ENCODE peak calls at places on chromosome 1, in four cellular contexts. One of them, this sample, is unnamed.

GRCh38 chr1:227318852-227319607 is 738 bp upstream of the CDC42BPA start:
- DNase-seq in neural crest cell: peak; percentile 51
- DNase-seq in testis: peak; percentile 83
- DNase-seq in GM12865: no peak
- DNase-seq in this sample: peak; percentile 49

GRCh38 chr1:92797961-92798360 is 13.1 kb upstream of the EVI5 start:
- DNase-seq in neural crest cell: no peak
- DNase-seq in testis: no peak
- DNase-seq in GM12865: no peak
- DNase-seq in this sample: no peak

GRCh38 chr1:41733021-41733420 is 185.7 kb downstream of the HIVEP3 start:
- DNase-seq in neural crest cell: no peak
- DNase-seq in testis: no peak
- DNase-seq in GM12865: no peak
- DNase-seq in this sample: no peak

GRCh38 chr1:185512442-185512841 is 195.4 kb upstream of the IVNS1ABP start:
- DNase-seq in neural crest cell: no peak
- DNase-seq in testis: no peak
- DNase-seq in GM12865: no peak
- DNase-seq in this sample: no peak

GRCh38 chr1:1197551-1198422 is 8.6 kb downstream of the TNFRSF18 start:
- DNase-seq in neural crest cell: no peak
- DNase-seq in testis: no peak
- DNase-seq in GM12865: no peak
- DNase-seq in this sample: peak; percentile 12

GRCh38 chr1:222784371-222784770 is 30.5 kb upstream of the DISP1 start:
- DNase-seq in neural crest cell: no peak
- DNase-seq in testis: peak; percentile 63
- DNase-seq in GM12865: no peak
- DNase-seq in this sample: no peak

GRCh38 chr1:175221548-175222175 is 29.1 kb upstream of the KIAA0040 start:
- DNase-seq in neural crest cell: no peak
- DNase-seq in testis: peak; percentile 30
- DNase-seq in GM12865: no peak
- DNase-seq in this sample: no peak

GRCh38 chr1:19557609-19558051 is 72.3 kb upstream of the CAPZB start:
- DNase-seq in neural crest cell: no peak
- DNase-seq in testis: no peak
- DNase-seq in GM12865: no peak
- DNase-seq in this sample: no peak

GRCh38 chr1:57350619-57351018 is 73.2 kb downstream of the DAB1 start:
- DNase-seq in neural crest cell: no peak
- DNase-seq in testis: no peak
- DNase-seq in GM12865: no peak
- DNase-seq in this sample: no peak

GRCh38 chr1:203144661-203145060 is 17.1 kb downstream of the ADORA1 start:
- DNase-seq in neural crest cell: no peak
- DNase-seq in testis: peak; percentile 91
- DNase-seq in GM12865: no peak
- DNase-seq in this sample: no peak

GRCh38 chr1:41239988-41240610 is 2.0 kb downstream of the SCMH1 start:
- DNase-seq in neural crest cell: no peak
- DNase-seq in testis: no peak
- DNase-seq in GM12865: peak; percentile 63
- DNase-seq in this sample: no peak

GRCh38 chr1:10424034-10424433 is 6.2 kb upstream of the CENPS start:
- DNase-seq in neural crest cell: no peak
- DNase-seq in testis: peak; percentile 72
- DNase-seq in GM12865: no peak
- DNase-seq in this sample: no peak
- TF ChIP-seq CTCF in neural crest cell: no peak
- TF ChIP-seq CTCF in testis: no peak
- TF ChIP-seq CTCF in GM12865: no peak
- TF ChIP-seq CTCF in this sample: no peak

GRCh38 chr1:161389691-161390558 is 22.2 kb upstream of the CFAP126 start:
- DNase-seq in neural crest cell: peak; percentile 93
- DNase-seq in testis: peak; percentile 98
- DNase-seq in GM12865: peak; percentile 97
- DNase-seq in this sample: peak; percentile 95

GRCh38 chr1:161391611-161392010 is 23.9 kb upstream of the CFAP126 start:
- DNase-seq in neural crest cell: no peak
- DNase-seq in testis: no peak
- DNase-seq in GM12865: no peak
- DNase-seq in this sample: no peak

GRCh38 chr1:161390559-161390858 is 22.8 kb upstream of the CFAP126 start:
- DNase-seq in neural crest cell: no peak
- DNase-seq in testis: no peak
- DNase-seq in GM12865: no peak
- DNase-seq in this sample: no peak

DNA sequence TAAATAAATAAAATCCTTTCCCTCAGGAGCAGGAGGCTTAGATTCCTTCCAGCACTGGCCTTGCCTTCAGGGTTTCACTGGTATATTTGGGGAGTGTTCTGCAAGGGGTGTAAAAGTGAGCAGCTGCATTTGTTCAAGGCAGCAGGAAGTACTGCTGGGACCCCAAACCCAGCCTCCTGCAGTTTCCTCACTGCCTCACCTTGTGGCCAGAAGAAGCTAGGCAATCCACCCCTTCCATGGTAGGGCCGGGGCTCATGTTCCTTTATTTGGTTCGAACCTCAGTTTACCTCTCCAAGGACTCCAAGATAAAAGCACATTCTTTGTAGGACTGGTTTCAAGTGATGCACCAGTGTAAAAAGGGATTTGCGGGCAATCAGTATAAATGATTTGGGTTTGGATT is 21.0 kb upstream of the CFAP126 start:
- DNase-seq in neural crest cell: no peak
- DNase-seq in testis: no peak
- DNase-seq in GM12865: peak; percentile 29
- DNase-seq in this sample: no peak
- TF ChIP-seq CTCF in neural crest cell: no peak
- TF ChIP-seq CTCF in testis: no peak
- TF ChIP-seq CTCF in GM12865: no peak
- TF ChIP-seq CTCF in this sample: no peak

GRCh38 chr1:112304151-112304550 is 91.9 kb upstream of the CTTNBP2NL start:
- DNase-seq in neural crest cell: no peak
- DNase-seq in testis: no peak
- DNase-seq in GM12865: no peak
- DNase-seq in this sample: no peak

GRCh38 chr1:112297536-112297935 is 98.5 kb upstream of the CTTNBP2NL start:
- DNase-seq in neural crest cell: no peak
- DNase-seq in testis: no peak
- DNase-seq in GM12865: no peak
- DNase-seq in this sample: no peak

GRCh38 chr1:112296908-112297307 is 99.1 kb upstream of the CTTNBP2NL start:
- DNase-seq in neural crest cell: no peak
- DNase-seq in testis: no peak
- DNase-seq in GM12865: peak; percentile 24
- DNase-seq in this sample: no peak

DNA sequence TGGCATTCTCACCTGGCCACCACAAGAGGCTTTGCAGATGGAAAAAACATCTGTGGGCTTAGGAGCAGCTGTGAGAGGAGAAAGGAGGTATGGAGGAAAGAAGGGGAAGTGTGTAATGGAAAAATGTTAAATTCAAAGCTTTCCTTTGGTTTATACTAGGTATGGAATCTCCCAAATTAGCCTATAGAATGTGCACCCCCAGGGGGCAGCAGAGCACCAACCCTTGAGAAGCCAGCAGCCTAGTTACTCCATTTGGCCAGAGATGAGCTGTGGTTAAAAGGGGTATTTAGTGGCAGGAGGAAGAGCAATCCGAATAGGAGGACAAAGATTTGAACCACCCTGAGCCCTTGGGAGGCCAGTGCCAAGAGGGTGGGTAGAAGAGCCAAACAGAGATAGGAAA is 97.5 kb upstream of the CTTNBP2NL start:
- DNase-seq in neural crest cell: peak; percentile 43
- DNase-seq in testis: peak; percentile 41
- DNase-seq in GM12865: peak; percentile 49
- DNase-seq in this sample: peak; percentile 72
- TF ChIP-seq CTCF in neural crest cell: peak; percentile 71
- TF ChIP-seq CTCF in testis: peak; percentile 42
- TF ChIP-seq CTCF in GM12865: peak; percentile 42
- TF ChIP-seq CTCF in this sample: peak; percentile 58

GRCh38 chr1:33741749-33742148 is 122.1 kb upstream of the HMGB4 start:
- DNase-seq in neural crest cell: no peak
- DNase-seq in testis: no peak
- DNase-seq in GM12865: no peak
- DNase-seq in this sample: no peak

GRCh38 chr1:33738976-33739375 is 124.9 kb upstream of the HMGB4 start:
- DNase-seq in neural crest cell: no peak
- DNase-seq in testis: no peak
- DNase-seq in GM12865: no peak
- DNase-seq in this sample: no peak

GRCh38 chr1:33742663-33743062 is 121.2 kb upstream of the HMGB4 start:
- DNase-seq in neural crest cell: no peak
- DNase-seq in testis: no peak
- DNase-seq in GM12865: no peak
- DNase-seq in this sample: no peak

GRCh38 chr1:33738536-33738935 is 125.3 kb upstream of the HMGB4 start:
- DNase-seq in neural crest cell: no peak
- DNase-seq in testis: no peak
- DNase-seq in GM12865: no peak
- DNase-seq in this sample: no peak

GRCh38 chr1:33740040-33740745 is 123.7 kb upstream of the HMGB4 start:
- DNase-seq in neural crest cell: no peak
- DNase-seq in testis: no peak
- DNase-seq in GM12865: no peak
- DNase-seq in this sample: no peak
- TF ChIP-seq CTCF in neural crest cell: no peak
- TF ChIP-seq CTCF in testis: no peak
- TF ChIP-seq CTCF in GM12865: no peak
- TF ChIP-seq CTCF in this sample: no peak

GRCh38 chr1:210385228-210385627 is 56.5 kb downstream of the HHAT start:
- DNase-seq in neural crest cell: no peak
- DNase-seq in testis: no peak
- DNase-seq in GM12865: no peak
- DNase-seq in this sample: no peak

GRCh38 chr1:210381934-210382333 is 53.2 kb downstream of the HHAT start:
- DNase-seq in neural crest cell: no peak
- DNase-seq in testis: no peak
- DNase-seq in GM12865: no peak
- DNase-seq in this sample: no peak

GRCh38 chr1:210378721-210379120 is 50.0 kb downstream of the HHAT start:
- DNase-seq in neural crest cell: no peak
- DNase-seq in testis: no peak
- DNase-seq in GM12865: no peak
- DNase-seq in this sample: no peak

GRCh38 chr1:210384625-210385024 is 55.9 kb downstream of the HHAT start:
- DNase-seq in neural crest cell: no peak
- DNase-seq in testis: no peak
- DNase-seq in GM12865: no peak
- DNase-seq in this sample: no peak
- TF ChIP-seq CTCF in neural crest cell: no peak
- TF ChIP-seq CTCF in testis: no peak
- TF ChIP-seq CTCF in GM12865: no peak
- TF ChIP-seq CTCF in this sample: no peak

This sample was measured in glutamatergic neuron.